ENCODE peak calls at places on chromosomes 2 and 18, in six cellular contexts. X, R, A, H, F and Q are unnamed samples.

GRCh38 chr18:22324191-22325131 is 93.3 kb downstream of the CTAGE1 start:
- DNase-seq in X (no peak), R (peak; percentile 81), A (peak; percentile 49), H (no peak), F (no peak), Q (no peak)

GRCh38 chr18:37453754-37454153 is 111.8 kb downstream of the CELF4 start:
- DNase-seq in X (no peak), R (peak; percentile 14), A (no peak), H (no peak), F (no peak), Q (no peak)

GRCh38 chr18:57716550-57716949 is 86.6 kb downstream of the ATP8B1 start:
- DNase-seq in X (no peak), R (no peak), A (no peak), H (no peak), F (no peak), Q (no peak)

GRCh38 chr18:65748321-65748720 is 2.5 kb upstream of the CDH7 start:
- DNase-seq in X (no peak), R (no peak), A (no peak), H (no peak), F (no peak), Q (no peak)

GRCh38 chr18:77478619-77479018 is 229.0 kb downstream of the GALR1 start:
- DNase-seq in X (no peak), R (peak; percentile 55), A (no peak), H (no peak), F (no peak), Q (no peak)

GRCh38 chr2:68466361-68466777 is 725 bp downstream of the FBXO48 start:
- DNase-seq in X (peak; percentile 51), R (peak; percentile 17), A (no peak), H (peak; percentile 28), F (no peak), Q (peak; percentile 62)

GRCh38 chr2:120741514-120742448 is 6.1 kb downstream of the GLI2 start:
- DNase-seq in X (no peak), R (no peak), A (peak; percentile 75), H (no peak), F (no peak), Q (no peak)

GRCh38 chr2:77054938-77055337 is 467.2 kb downstream of the LRRTM4 start:
- DNase-seq in X (no peak), R (peak; percentile 0), A (no peak), H (no peak), F (no peak), Q (no peak)

GRCh38 chr2:286774-287392 is 1.0 kb downstream of the ALKAL2 start:
- DNase-seq in X (no peak), R (peak; percentile 72), A (no peak), H (no peak), F (no peak), Q (no peak)

GRCh38 chr18:3912705-3913104 is 462.7 kb downstream of the TGIF1 start:
- DNase-seq in X (no peak), R (no peak), A (no peak), H (no peak), F (no peak), Q (no peak)

GRCh38 chr18:62939433-62939832 is 224.1 kb downstream of the PHLPP1 start:
- DNase-seq in X (peak; percentile 13), R (no peak), A (no peak), H (no peak), F (no peak), Q (no peak)

GRCh38 chr18:32277492-32277988 is 87.7 kb downstream of the MEP1B start:
- DNase-seq in X (no peak), R (no peak), A (no peak), H (no peak), F (no peak), Q (no peak)

GRCh38 chr2:200221055-200221692 is 85.3 kb upstream of the SPATS2L start:
- DNase-seq in X (no peak), R (no peak), A (no peak), H (no peak), F (no peak), Q (no peak)

GRCh38 chr2:23433282-23433681 is 48.3 kb downstream of the KLHL29 start:
- DNase-seq in X (no peak), R (no peak), A (no peak), H (no peak), F (no peak), Q (no peak)

GRCh38 chr2:103594823-103595222 is 833.0 kb downstream of the TMEM182 start:
- DNase-seq in X (no peak), R (no peak), A (peak; percentile 8), H (no peak), F (no peak), Q (no peak)

GRCh38 chr2:10424051-10424450 is 24.1 kb downstream of the ODC1 start:
- DNase-seq in X (no peak), R (no peak), A (peak; percentile 23), H (no peak), F (no peak), Q (no peak)

GRCh38 chr2:203730076-203730729 is 23.8 kb downstream of the CD28 start:
- DNase-seq in X (no peak), R (no peak), A (no peak), H (no peak), F (no peak), Q (no peak)

GRCh38 chr18:3332376-3332775 is 70.4 kb downstream of the MYL12B start:
- DNase-seq in X (no peak), R (no peak), A (no peak), H (no peak), F (no peak), Q (no peak)

GRCh38 chr18:63312731-63313408 is 6.7 kb downstream of the BCL2 start:
- DNase-seq in X (no peak), R (no peak), A (no peak), H (no peak), F (no peak), Q (no peak)

GRCh38 chr18:21761471-21762115 is 21.0 kb downstream of the MIB1 start:
- DNase-seq in X (no peak), R (no peak), A (no peak), H (no peak), F (no peak), Q (no peak)

GRCh38 chr2:120596990-120597594 is 138.6 kb upstream of the GLI2 start:
- DNase-seq in X (no peak), R (peak; percentile 33), A (no peak), H (no peak), F (no peak), Q (no peak)

GRCh38 chr2:80117401-80117800 is 187.2 kb downstream of the LRRTM1 start:
- DNase-seq in X (no peak), R (no peak), A (no peak), H (no peak), F (no peak), Q (no peak)

GRCh38 chr2:19801367-19802087 is 100.3 kb downstream of the TTC32 start:
- DNase-seq in X (no peak), R (peak; percentile 97), A (no peak), H (peak; percentile 95), F (peak; percentile 96), Q (no peak)

DNA sequence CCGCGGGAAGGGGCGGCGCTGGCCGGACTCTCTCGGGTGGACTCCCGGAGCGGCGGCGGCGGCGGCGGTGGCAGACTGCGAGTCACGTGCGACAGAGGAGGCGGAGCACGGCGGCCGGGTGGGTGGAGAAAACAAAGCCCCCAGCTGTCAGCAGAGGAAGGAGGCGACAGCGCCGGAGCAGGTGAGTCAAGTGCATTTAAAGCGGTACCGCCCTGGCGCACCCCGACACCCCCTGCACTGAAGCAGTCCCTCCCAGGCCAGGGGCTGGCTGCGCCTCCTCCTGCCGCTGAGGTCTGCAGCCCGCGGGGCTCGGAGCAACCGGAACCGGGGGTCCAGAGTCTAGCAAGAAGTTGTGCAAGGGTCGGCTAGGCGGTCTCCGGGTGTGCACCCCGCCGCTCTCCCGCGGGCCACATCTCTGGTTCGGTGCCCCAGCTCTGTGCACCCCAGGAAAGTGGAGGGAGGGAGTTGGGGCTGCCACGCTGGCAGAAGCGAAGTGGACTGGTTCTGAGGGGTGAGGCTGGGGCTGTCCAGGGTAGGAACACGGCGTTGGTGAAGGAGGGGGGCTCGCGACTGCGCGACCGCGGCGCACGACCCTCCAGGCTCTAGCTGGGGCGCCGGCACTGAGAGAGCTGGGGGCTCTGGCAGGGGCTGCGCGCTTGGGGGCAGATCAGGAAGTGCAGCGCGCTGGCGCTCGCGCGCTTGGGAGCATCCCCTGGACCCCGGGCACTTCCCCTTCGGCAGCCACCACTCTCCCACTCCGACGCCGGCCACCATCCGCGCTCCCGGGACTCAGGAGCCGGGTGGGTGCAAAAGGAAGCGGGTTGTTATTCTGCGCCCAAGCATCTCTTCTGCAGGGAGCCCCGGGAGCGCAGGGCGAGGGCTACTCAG is 64.1 kb upstream of the MAPRE2 start:
- DNase-seq in X (peak; percentile 72), R (peak; percentile 65), A (peak; percentile 94), H (peak; percentile 46), F (no peak), Q (peak; percentile 61)
- H3K27ac ChIP-seq in X (no peak overlapping the region), R (no peak overlapping the region), A (peak overlapping the region; percentile 33), H (peak overlapping the region; percentile 45), F (no peak overlapping the region), Q (no peak overlapping the region)

GRCh38 chr2:163469561-163469962 is 266.2 kb downstream of the FIGN start:
- DNase-seq in X (no peak), R (peak; percentile 2), A (no peak), H (no peak), F (no peak), Q (no peak)
- TF ChIP-seq CTCF in X (no peak), R (no peak), A (no peak), H (no peak), F (no peak), Q (no peak)

GRCh38 chr18:1983746-1984515 is 587.4 kb downstream of the METTL4 start:
- DNase-seq in X (no peak), R (no peak), A (no peak), H (no peak), F (no peak), Q (no peak)
- H3K27ac ChIP-seq in X (no peak overlapping the region), R (no peak overlapping the region), A (no peak overlapping the region), H (no peak overlapping the region), F (no peak overlapping the region), Q (no peak overlapping the region)

DNA sequence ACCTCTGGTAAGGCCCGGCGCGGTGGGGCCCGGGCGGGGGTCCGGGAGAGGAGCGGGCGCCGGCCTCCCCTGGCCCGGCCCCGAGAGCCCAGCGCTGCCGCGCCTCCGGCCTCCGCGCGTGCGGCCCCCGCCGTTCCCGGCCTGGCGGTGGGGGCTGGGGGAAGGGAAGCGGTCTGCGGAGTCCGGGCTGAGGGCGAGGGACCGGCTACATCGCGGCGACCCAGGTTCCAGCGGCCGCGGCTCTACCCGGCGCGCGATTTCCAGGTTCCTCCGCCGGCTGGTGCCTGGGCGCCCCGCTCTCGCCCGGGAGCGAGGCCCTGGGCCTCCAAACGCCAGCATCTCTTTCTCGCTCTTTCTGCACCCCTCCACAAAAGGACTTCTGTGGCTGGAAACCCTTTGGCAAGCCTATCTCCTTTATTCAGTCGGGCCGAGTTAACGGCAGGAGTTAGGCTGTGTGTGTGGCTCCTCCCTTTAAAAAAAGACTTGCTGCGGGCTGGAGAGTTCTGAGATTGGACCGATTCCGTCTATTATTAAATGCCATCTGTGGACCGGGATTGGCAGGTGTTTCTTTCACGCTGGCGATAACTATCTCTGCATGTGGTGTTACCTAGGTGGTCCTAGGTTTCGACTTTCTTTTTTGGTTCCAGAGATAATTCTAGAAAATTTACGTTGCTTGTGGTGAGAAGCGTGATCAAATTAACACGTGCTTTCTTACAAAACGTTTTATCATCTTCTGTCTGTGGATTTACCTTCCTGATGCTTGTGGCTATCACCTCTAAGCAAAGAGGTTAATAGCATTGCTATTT is 587 bp downstream of the ME2 start:
- DNase-seq in X (peak; percentile 26), R (peak; percentile 54), A (no peak), H (no peak), F (no peak), Q (peak; percentile 3)
- TF ChIP-seq CTCF in X (no peak), R (no peak), A (no peak), H (no peak), F (no peak), Q (no peak)